ENCODE peak calls at places on chromosomes 3 and 15, in four cellular contexts. One of them, this sample, is unnamed.

GRCh38 chr3:165854696-165855095 is 17.5 kb upstream of the BCHE start:
- DNase-seq in body of pancreas: no peak
- DNase-seq in heart left ventricle: no peak
- DNase-seq in cardiac muscle cell: peak; percentile 27
- DNase-seq in this sample: no peak

GRCh38 chr3:45946307-45946706 is 3.0 kb downstream of the CXCR6 start:
- DNase-seq in cardiac muscle cell: no peak
- DNase-seq in body of pancreas: no peak
- DNase-seq in heart left ventricle: no peak
- DNase-seq in this sample: no peak

GRCh38 chr3:170267793-170268192 is 45.6 kb downstream of the PRKCI start:
- DNase-seq in heart left ventricle: no peak
- DNase-seq in body of pancreas: no peak
- DNase-seq in cardiac muscle cell: no peak
- DNase-seq in this sample: no peak

GRCh38 chr3:65314265-65314664 is 626.5 kb upstream of the ADAMTS9 start:
- DNase-seq in heart left ventricle: no peak
- DNase-seq in cardiac muscle cell: no peak
- DNase-seq in body of pancreas: no peak
- DNase-seq in this sample: no peak

GRCh38 chr3:69740103-69741021 is 1.1 kb downstream of the MITF start:
- DNase-seq in heart left ventricle: peak; percentile 33
- DNase-seq in body of pancreas: peak; percentile 69
- DNase-seq in cardiac muscle cell: peak; percentile 62
- DNase-seq in this sample: peak; percentile 73

GRCh38 chr3:69763976-69764851 is 24.9 kb downstream of the MITF start:
- DNase-seq in cardiac muscle cell: no peak
- DNase-seq in heart left ventricle: no peak
- DNase-seq in body of pancreas: no peak
- DNase-seq in this sample: no peak

GRCh38 chr3:43960448-43960840 is 269.7 kb downstream of the ABHD5 start:
- DNase-seq in cardiac muscle cell: peak; percentile 72
- DNase-seq in body of pancreas: peak; percentile 3
- DNase-seq in heart left ventricle: no peak
- DNase-seq in this sample: no peak

GRCh38 chr3:169232863-169233262 is 430.6 kb downstream of the MECOM start:
- DNase-seq in body of pancreas: no peak
- DNase-seq in cardiac muscle cell: no peak
- DNase-seq in heart left ventricle: no peak
- DNase-seq in this sample: no peak

GRCh38 chr3:134511500-134511899 is 25.6 kb downstream of the CEP63 start:
- DNase-seq in cardiac muscle cell: no peak
- DNase-seq in heart left ventricle: no peak
- DNase-seq in body of pancreas: no peak
- DNase-seq in this sample: no peak

GRCh38 chr3:176796371-176796770 is 400.9 kb downstream of the TBL1XR1 start:
- DNase-seq in cardiac muscle cell: no peak
- DNase-seq in body of pancreas: no peak
- DNase-seq in heart left ventricle: no peak
- DNase-seq in this sample: no peak

GRCh38 chr3:149655826-149656599 is 1.8 kb downstream of the WWTR1 start:
- DNase-seq in cardiac muscle cell: no peak
- DNase-seq in body of pancreas: no peak
- DNase-seq in heart left ventricle: no peak
- DNase-seq in this sample: no peak

GRCh38 chr15:80949756-80950155 is 39.9 kb downstream of the MESD start:
- DNase-seq in cardiac muscle cell: no peak
- DNase-seq in heart left ventricle: no peak
- DNase-seq in body of pancreas: no peak
- DNase-seq in this sample: no peak

GRCh38 chr3:127065561-127066270 is 82.8 kb downstream of the PLXNA1 start:
- DNase-seq in cardiac muscle cell: no peak
- DNase-seq in body of pancreas: no peak
- DNase-seq in heart left ventricle: no peak
- DNase-seq in this sample: no peak

GRCh38 chr15:81897011-81897677 is 148.7 kb downstream of the MEX3B start:
- DNase-seq in cardiac muscle cell: no peak
- DNase-seq in body of pancreas: no peak
- DNase-seq in heart left ventricle: no peak
- DNase-seq in this sample: no peak

GRCh38 chr15:64093627-64094417 is at the start of gene CIAO2A:
- DNase-seq in body of pancreas: peak; percentile 99
- DNase-seq in heart left ventricle: peak; percentile 97
- DNase-seq in cardiac muscle cell: peak; percentile 96
- DNase-seq in this sample: peak; percentile 98
- H3K4me1 ChIP-seq in body of pancreas: peaks cover 70% of the 10 kb centered on the region
- H3K4me1 ChIP-seq in heart left ventricle: peaks cover 34% of the 10 kb centered on the region
- H3K4me1 ChIP-seq in cardiac muscle cell: peaks cover 31% of the 10 kb centered on the region
- H3K4me1 ChIP-seq in this sample: peaks cover 37% of the 10 kb centered on the region

DNA sequence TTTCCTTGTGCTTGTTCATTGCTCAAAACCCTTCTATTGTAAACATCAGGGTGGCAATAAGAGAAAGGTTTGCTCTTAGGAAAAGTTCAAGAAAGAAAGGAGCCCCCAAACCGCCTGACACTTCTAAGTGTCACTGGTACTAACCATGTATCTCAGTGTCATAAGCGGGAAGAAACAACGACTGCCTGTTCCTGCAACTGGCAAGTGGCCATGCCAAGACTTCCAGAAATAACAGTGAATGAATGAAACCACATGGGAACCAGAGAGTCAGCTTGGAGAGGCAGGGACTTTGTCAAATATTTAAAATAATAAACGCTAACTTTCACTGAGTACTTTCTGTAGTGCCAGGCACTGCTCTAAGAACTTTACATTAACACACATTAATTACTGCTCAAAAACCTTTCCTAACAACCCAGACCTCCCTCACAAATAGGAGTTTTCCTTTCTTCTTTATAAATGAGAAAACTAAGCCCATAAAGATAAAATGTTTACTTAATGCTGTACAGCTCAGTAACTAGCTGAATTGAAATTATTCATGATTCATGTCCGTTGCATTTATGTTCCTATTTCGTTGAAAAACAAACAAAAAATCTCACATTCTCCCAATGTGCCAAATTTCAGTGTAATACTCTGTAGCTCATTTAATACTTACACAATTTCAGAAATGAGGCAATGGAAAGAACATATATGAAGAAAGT is 978 bp downstream of the PLSCR2 start:
- DNase-seq in body of pancreas: peak; percentile 8
- DNase-seq in cardiac muscle cell: no peak
- DNase-seq in heart left ventricle: no peak
- DNase-seq in this sample: peak; percentile 32
- H3K4me1 ChIP-seq in body of pancreas: peaks cover 23% of the 10 kb centered on the region
- H3K4me1 ChIP-seq in cardiac muscle cell: no peaks in the 10 kb centered on the region
- H3K4me1 ChIP-seq in heart left ventricle: no peaks in the 10 kb centered on the region
- H3K4me1 ChIP-seq in this sample: no peaks in the 10 kb centered on the region

GRCh38 chr15:101116681-101116976 is 135.2 kb downstream of the CHSY1 start:
- DNase-seq in cardiac muscle cell: no peak
- DNase-seq in heart left ventricle: no peak
- DNase-seq in body of pancreas: no peak
- DNase-seq in this sample: no peak
- H3K4me1 ChIP-seq in cardiac muscle cell: peaks cover 17% of the 10 kb centered on the region
- H3K4me1 ChIP-seq in heart left ventricle: peaks cover 8% of the 10 kb centered on the region
- H3K4me1 ChIP-seq in body of pancreas: no peaks in the 10 kb centered on the region
- H3K4me1 ChIP-seq in this sample: peaks cover 7% of the 10 kb centered on the region

DNA sequence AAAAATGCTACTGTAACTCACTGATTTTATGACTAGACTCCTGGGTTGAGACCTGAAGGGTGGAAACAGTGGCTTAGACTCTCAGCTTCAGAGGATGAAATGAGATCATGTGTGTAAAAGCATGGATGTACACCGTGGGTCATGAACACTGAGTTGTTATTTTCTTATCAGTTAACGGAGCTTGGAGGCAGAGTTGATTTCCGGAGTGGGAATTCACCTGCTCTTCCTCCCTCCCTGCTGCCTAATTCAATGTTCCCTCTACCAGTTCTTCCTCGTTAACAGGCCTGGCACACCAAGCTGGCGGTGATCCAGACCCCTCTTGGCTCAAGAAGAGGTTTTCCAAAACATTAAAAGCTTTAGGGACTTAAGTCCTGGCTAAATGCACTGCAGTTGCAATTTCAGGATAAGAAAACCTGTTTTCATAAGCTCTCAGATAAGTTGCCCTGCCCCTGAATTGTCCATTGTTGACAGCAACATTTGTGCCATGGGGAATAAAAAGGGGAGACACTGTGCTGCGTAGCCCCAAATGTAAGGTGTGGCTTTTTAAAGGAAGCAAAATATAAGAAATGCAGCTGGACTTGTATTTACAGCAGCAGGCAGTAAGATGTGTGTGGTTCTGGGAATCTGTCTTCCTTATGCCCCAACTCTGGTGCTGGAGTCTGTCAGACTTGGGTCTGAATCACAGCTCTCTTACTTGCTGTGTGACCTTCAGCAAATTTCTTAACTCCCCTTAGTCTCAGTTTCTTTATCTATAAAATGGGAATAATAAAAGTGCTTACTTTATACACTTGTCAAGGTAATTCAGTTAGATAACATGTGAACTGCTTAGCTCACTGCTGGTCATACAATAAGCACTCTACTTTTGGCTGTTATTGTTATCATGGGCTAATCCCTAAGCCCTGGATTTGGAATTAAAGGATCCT is 9.9 kb downstream of the PDIA5 start:
- DNase-seq in cardiac muscle cell: no peak
- DNase-seq in heart left ventricle: peak; percentile 81
- DNase-seq in body of pancreas: peak; percentile 71
- DNase-seq in this sample: no peak
- H3K4me1 ChIP-seq in cardiac muscle cell: peaks cover 13% of the 10 kb centered on the region
- H3K4me1 ChIP-seq in heart left ventricle: peaks cover 23% of the 10 kb centered on the region
- H3K4me1 ChIP-seq in body of pancreas: peaks cover 54% of the 10 kb centered on the region
- H3K4me1 ChIP-seq in this sample: peaks cover 11% of the 10 kb centered on the region

DNA sequence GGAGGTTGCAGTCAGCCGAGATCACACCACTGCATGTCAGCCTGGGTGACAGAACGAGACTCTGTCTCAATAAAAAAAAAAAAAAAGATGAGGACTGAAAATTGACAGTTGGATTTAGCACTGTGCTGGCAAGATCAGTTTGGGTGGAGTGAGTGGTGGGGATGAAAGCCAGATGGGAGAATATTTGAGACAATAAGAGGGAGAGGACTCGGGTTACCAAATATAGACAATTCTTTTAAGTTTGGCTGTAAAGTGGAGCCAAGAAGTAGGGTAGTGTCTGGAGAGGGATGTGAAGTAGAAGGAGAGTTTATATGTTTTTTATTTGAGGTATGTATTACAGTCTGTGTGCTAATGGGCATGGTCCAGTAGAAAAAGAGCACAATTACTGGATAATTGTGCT is 20.4 kb downstream of the TMOD3 start:
- DNase-seq in heart left ventricle: no peak
- DNase-seq in body of pancreas: no peak
- DNase-seq in cardiac muscle cell: no peak
- DNase-seq in this sample: no peak
- H3K4me1 ChIP-seq in heart left ventricle: peaks cover 14% of the 10 kb centered on the region
- H3K4me1 ChIP-seq in body of pancreas: peaks cover 31% of the 10 kb centered on the region
- H3K4me1 ChIP-seq in cardiac muscle cell: peaks cover 25% of the 10 kb centered on the region
- H3K4me1 ChIP-seq in this sample: peaks cover 5% of the 10 kb centered on the region

GRCh38 chr15:48641416-48641815 is 4.1 kb downstream of the FBN1 start:
- DNase-seq in heart left ventricle: no peak
- DNase-seq in body of pancreas: no peak
- DNase-seq in cardiac muscle cell: no peak
- DNase-seq in this sample: no peak
- H3K4me1 ChIP-seq in heart left ventricle: peaks cover 7% of the 10 kb centered on the region
- H3K4me1 ChIP-seq in body of pancreas: peaks cover 19% of the 10 kb centered on the region
- H3K4me1 ChIP-seq in cardiac muscle cell: no peaks in the 10 kb centered on the region
- H3K4me1 ChIP-seq in this sample: no peaks in the 10 kb centered on the region

DNA sequence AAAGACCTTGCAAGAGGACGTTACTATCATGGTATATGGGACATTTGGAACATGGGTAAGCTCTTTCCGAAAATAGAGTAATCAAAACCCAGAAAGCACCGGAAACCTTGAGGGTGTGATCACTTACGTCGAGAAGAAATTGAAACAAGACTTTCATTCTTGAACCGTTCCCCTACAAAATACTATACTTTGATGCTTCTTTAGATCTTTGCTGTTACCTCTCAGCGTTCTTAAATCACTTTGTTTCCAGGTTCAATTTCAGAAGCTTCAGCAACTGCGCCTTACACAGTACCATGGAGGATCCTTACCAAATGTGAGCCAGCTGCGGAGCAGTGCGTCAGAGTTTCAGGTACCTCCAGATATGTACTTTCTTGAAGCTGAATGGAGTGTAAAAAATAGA is 10.1 kb downstream of the CRTC3 start:
- DNase-seq in cardiac muscle cell: no peak
- DNase-seq in heart left ventricle: no peak
- DNase-seq in body of pancreas: no peak
- DNase-seq in this sample: no peak
- H3K4me1 ChIP-seq in cardiac muscle cell: peaks cover 8% of the 10 kb centered on the region
- H3K4me1 ChIP-seq in heart left ventricle: peaks cover 9% of the 10 kb centered on the region
- H3K4me1 ChIP-seq in body of pancreas: peaks cover 14% of the 10 kb centered on the region
- H3K4me1 ChIP-seq in this sample: no peaks in the 10 kb centered on the region

GRCh38 chr3:17742092-17742836 is at the start of gene TBC1D5:
- DNase-seq in body of pancreas: peak; percentile 98
- DNase-seq in cardiac muscle cell: peak; percentile 98
- DNase-seq in heart left ventricle: peak; percentile 98
- DNase-seq in this sample: peak; percentile 95
- H3K4me1 ChIP-seq in body of pancreas: peaks cover 36% of the 10 kb centered on the region
- H3K4me1 ChIP-seq in cardiac muscle cell: peaks cover 23% of the 10 kb centered on the region
- H3K4me1 ChIP-seq in heart left ventricle: no peaks in the 10 kb centered on the region
- H3K4me1 ChIP-seq in this sample: peaks cover 28% of the 10 kb centered on the region

DNA sequence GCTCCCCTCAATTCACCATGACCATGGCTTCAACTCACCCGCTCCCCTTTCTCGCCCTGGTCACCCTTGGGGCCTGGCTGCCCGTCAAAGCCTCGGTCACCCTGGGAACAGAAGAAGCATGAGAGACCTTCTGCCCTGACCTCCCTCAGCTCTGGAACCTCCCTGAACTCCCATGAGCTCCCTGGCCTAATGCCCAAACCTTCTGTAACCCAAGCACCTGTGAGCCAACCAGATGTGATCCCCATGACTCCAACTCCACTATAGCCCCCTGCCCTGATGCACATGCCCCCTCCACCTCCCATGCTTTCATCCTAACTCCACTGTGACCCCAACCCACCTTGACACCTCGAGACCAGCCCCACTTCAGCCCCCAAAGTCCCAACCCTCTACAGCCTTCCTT is 3.5 kb upstream of the UCN2 start:
- DNase-seq in cardiac muscle cell: no peak
- DNase-seq in body of pancreas: no peak
- DNase-seq in heart left ventricle: no peak
- DNase-seq in this sample: no peak
- H3K4me1 ChIP-seq in cardiac muscle cell: no peaks in the 10 kb centered on the region
- H3K4me1 ChIP-seq in body of pancreas: no peaks in the 10 kb centered on the region
- H3K4me1 ChIP-seq in heart left ventricle: no peaks in the 10 kb centered on the region
- H3K4me1 ChIP-seq in this sample: no peaks in the 10 kb centered on the region